ENCODE peak calls at places on chromosome 20, in four cellular contexts. One of them, this sample, is unnamed.

GRCh38 chr20:54323227-54323734 is 115.4 kb downstream of the PFDN4 start:
- DNase-seq in IMR-90: no peak
- DNase-seq in H9: no peak
- DNase-seq in H1: no peak
- DNase-seq in this sample: no peak

GRCh38 chr20:49573900-49574416 is 6.0 kb upstream of the PTGIS start:
- DNase-seq in IMR-90: peak; percentile 59
- DNase-seq in H9: peak; percentile 5
- DNase-seq in H1: no peak
- DNase-seq in this sample: no peak

GRCh38 chr20:60057123-60057865 is 99.1 kb downstream of the CDH26 start:
- DNase-seq in IMR-90: peak; percentile 65
- DNase-seq in H9: peak; percentile 83
- DNase-seq in H1: peak; percentile 80
- DNase-seq in this sample: peak; percentile 89

GRCh38 chr20:63349516-63349895 is 11.6 kb downstream of the CHRNA4 start:
- DNase-seq in IMR-90: no peak
- DNase-seq in H9: no peak
- DNase-seq in H1: no peak
- DNase-seq in this sample: no peak

GRCh38 chr20:58271596-58272460 is 37.7 kb upstream of the RAB22A start:
- DNase-seq in IMR-90: peak; percentile 71
- DNase-seq in H9: no peak
- DNase-seq in H1: no peak
- DNase-seq in this sample: no peak

GRCh38 chr20:52150440-52151258 is 40.9 kb downstream of the ZFP64 start:
- DNase-seq in IMR-90: peak; percentile 58
- DNase-seq in H9: no peak
- DNase-seq in H1: no peak
- DNase-seq in this sample: peak; percentile 40

GRCh38 chr20:63183422-63184146 is 32.3 kb downstream of the YTHDF1 start:
- DNase-seq in IMR-90: no peak
- DNase-seq in H9: peak; percentile 77
- DNase-seq in H1: peak; percentile 92
- DNase-seq in this sample: peak; percentile 55

GRCh38 chr20:58712116-58712822 is 19.7 kb downstream of the NPEPL1 start:
- DNase-seq in IMR-90: no peak
- DNase-seq in H9: peak; percentile 23
- DNase-seq in H1: peak; percentile 34
- DNase-seq in this sample: no peak

GRCh38 chr20:13202553-13202952 is 18.5 kb upstream of the ISM1 start:
- DNase-seq in IMR-90: no peak
- DNase-seq in H9: no peak
- DNase-seq in H1: no peak
- DNase-seq in this sample: no peak

GRCh38 chr20:1241456-1241855 is 15.6 kb downstream of the RAD21L1 start:
- DNase-seq in IMR-90: no peak
- DNase-seq in H9: no peak
- DNase-seq in H1: no peak
- DNase-seq in this sample: peak; percentile 49

GRCh38 chr20:51931321-51931720 is 129.0 kb upstream of the SALL4 start:
- DNase-seq in IMR-90: no peak
- DNase-seq in H9: no peak
- DNase-seq in H1: no peak
- DNase-seq in this sample: peak; percentile 71

GRCh38 chr20:45919536-45919933 is 7.6 kb upstream of the PLTP start:
- DNase-seq in IMR-90: peak; percentile 94
- DNase-seq in H9: no peak
- DNase-seq in H1: no peak
- DNase-seq in this sample: no peak

GRCh38 chr20:38534756-38535155 is 46.2 kb upstream of the ADIG start:
- DNase-seq in IMR-90: no peak
- DNase-seq in H9: no peak
- DNase-seq in H1: no peak
- DNase-seq in this sample: no peak

GRCh38 chr20:35015863-35016193 is 60.2 kb downstream of the MYH7B start:
- DNase-seq in IMR-90: no peak
- DNase-seq in H9: peak; percentile 7
- DNase-seq in H1: no peak
- DNase-seq in this sample: no peak

GRCh38 chr20:57600324-57601210 is 19.7 kb downstream of the ZBP1 start:
- DNase-seq in IMR-90: no peak
- DNase-seq in H9: no peak
- DNase-seq in H1: no peak
- DNase-seq in this sample: no peak

GRCh38 chr20:41300383-41300782 is 17.1 kb downstream of the ZHX3 start:
- DNase-seq in IMR-90: no peak
- DNase-seq in H9: no peak
- DNase-seq in H1: no peak
- DNase-seq in this sample: peak; percentile 5

GRCh38 chr20:25303292-25304024 is 55.6 kb downstream of the PYGB start:
- DNase-seq in IMR-90: no peak
- DNase-seq in H9: no peak
- DNase-seq in H1: no peak
- DNase-seq in this sample: no peak
- H4K8ac ChIP-seq in IMR-90: no peak overlapping the region
- H4K8ac ChIP-seq in H9: no peak overlapping the region
- H4K8ac ChIP-seq in H1: no peak overlapping the region
- H4K8ac ChIP-seq in this sample: no peak overlapping the region

DNA sequence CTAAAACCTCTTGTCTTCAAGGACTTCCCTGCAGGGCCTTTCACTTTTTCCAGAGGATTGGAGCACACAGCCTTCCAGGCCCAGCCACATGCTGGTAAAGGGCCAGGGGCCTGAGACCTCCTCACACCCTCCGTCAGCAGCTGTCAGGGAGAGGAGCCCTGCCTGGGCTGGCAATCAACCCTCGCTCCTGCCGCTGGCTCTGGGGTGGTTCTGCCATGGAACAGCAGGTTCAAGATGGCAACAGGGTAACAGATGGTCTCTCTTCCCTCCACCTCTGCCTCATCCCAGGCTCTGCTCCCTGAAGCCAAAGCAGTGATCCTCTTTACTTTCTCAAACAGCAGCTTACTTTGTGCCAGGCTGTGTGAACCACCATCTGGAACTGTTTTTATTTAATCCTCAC is 23.8 kb downstream of the PCNA start:
- DNase-seq in IMR-90: no peak
- DNase-seq in H9: no peak
- DNase-seq in H1: no peak
- DNase-seq in this sample: no peak
- H3K56ac ChIP-seq in IMR-90: no peak overlapping the region
- H3K56ac ChIP-seq in H9: no peak overlapping the region
- H3K56ac ChIP-seq in H1: no peak overlapping the region
- H3K56ac ChIP-seq in this sample: no peak overlapping the region

GRCh38 chr20:32206383-32207210 is 946 bp downstream of the PLAGL2 start:
- DNase-seq in IMR-90: no peak
- DNase-seq in H9: no peak
- DNase-seq in H1: no peak
- DNase-seq in this sample: no peak

GRCh38 chr20:32208499-32209154 is 947 bp downstream of the POFUT1 start:
- DNase-seq in IMR-90: no peak
- DNase-seq in H9: no peak
- DNase-seq in H1: no peak
- DNase-seq in this sample: no peak

GRCh38 chr20:32207211-32207625 is 325 bp downstream of the PLAGL2 start:
- DNase-seq in IMR-90: no peak
- DNase-seq in H9: no peak
- DNase-seq in H1: no peak
- DNase-seq in this sample: no peak

GRCh38 chr20:32205502-32206382 is 1.8 kb downstream of the PLAGL2 start:
- DNase-seq in IMR-90: peak; percentile 41
- DNase-seq in H9: no peak
- DNase-seq in H1: no peak
- DNase-seq in this sample: no peak

DNA sequence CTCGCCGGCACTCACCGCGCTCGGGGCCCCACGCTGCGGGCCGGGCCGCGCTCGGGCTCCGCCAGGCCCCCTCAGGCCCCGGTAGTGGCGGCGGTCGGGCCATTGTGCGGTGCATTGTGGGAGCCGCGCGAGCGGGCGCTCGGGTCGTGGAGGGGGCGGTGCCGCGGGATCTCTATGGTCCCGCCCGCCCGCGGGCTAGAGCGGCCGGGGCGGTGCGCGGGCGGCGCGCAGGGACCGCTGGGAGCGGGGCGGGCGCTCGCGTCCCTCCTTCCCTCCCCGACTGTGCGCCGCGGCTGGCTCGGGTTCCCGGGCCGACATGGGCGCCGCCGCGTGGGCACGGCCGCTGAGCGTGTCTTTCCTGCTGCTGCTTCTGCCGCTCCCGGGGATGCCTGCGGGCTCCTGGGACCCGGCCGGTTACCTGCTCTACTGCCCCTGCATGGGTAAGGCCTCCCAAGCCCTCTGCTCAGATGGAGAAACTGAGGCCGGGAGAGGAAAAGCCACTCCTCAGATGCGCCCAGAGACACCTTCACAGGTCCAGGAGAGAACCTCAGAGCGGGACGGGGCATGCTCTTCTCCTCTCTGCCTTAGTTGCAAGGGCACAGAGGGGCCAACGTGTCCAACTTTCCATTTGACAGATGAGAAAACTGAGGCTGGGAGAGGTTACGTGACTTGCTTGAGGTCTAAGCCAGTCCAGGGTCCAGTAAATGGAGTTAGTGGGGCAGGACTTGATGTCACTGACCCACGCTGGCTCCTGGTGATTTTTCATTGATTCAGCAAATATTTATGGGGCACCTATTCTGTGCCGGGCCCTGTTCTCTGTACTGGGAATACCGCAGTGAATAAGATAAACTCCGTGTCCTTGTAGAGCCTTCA is at the start of the genes PLAGL2 and POFUT1:
- DNase-seq in IMR-90: peak; percentile 82
- DNase-seq in H9: peak; percentile 80
- DNase-seq in H1: peak; percentile 89
- DNase-seq in this sample: peak; percentile 87
- H4K8ac ChIP-seq in IMR-90: peak within 1 kb of the TSS; percentile 91
- H4K8ac ChIP-seq in H9: no peak within 1 kb of the TSS
- H4K8ac ChIP-seq in H1: peak within 1 kb of the TSS; percentile 91
- H4K8ac ChIP-seq in this sample: peak within 1 kb of the TSS; percentile 7

DNA sequence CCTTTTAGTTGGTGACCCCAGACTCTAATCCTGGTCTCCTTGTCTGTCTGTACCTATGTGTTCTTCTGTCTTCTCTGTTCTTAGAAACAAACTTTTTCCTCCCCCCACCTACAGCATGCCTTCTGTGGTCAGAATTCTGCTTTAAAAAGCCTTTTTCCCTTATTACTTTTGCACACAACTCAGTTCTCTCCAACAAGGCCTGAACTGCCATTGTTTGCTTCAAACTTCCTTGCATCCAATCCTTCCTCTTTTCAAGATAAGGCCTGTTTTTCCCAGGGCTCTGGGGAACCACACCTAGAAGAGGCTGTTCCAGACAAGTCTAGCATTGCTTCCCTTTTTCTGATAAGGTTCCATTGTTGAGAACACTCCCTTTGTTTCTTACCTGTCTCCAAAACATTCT is 22.2 kb upstream of the NCOA3 start:
- DNase-seq in IMR-90: no peak
- DNase-seq in H9: no peak
- DNase-seq in H1: no peak
- DNase-seq in this sample: peak; percentile 34
- H3K56ac ChIP-seq in IMR-90: no peak overlapping the region
- H3K56ac ChIP-seq in H9: no peak overlapping the region
- H3K56ac ChIP-seq in H1: no peak overlapping the region
- H3K56ac ChIP-seq in this sample: no peak overlapping the region

DNA sequence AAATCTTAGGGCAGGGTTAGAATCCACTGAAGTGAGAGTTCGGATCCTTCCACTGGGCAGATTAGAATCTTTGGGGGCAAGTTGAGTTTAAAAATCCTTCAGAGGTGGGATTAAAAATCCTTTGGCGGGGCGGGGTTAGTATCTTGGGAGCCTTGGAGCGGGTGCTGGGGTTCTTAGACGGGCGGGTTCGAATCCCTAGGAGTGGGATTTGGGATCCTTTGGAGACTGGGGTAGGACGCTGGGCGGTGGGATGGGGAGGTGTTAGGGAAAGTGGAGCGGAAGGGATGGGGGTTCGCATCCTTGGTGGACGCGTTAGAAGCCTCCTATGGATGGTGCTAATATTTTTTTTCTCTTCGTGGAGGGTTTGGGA is 337 bp upstream of the HCK start:
- DNase-seq in IMR-90: no peak
- DNase-seq in H9: no peak
- DNase-seq in H1: no peak
- DNase-seq in this sample: no peak
- H4K8ac ChIP-seq in IMR-90: no peak overlapping the region
- H4K8ac ChIP-seq in H9: no peak overlapping the region
- H4K8ac ChIP-seq in H1: no peak overlapping the region
- H4K8ac ChIP-seq in this sample: no peak overlapping the region

GRCh38 chr20:15342987-15343639 is 1005.7 kb upstream of the FLRT3 start:
- DNase-seq in IMR-90: no peak
- DNase-seq in H9: no peak
- DNase-seq in H1: no peak
- DNase-seq in this sample: no peak

GRCh38 chr20:15346657-15347280 is 1009.4 kb upstream of the FLRT3 start:
- DNase-seq in IMR-90: no peak
- DNase-seq in H9: no peak
- DNase-seq in H1: no peak
- DNase-seq in this sample: no peak

DNA sequence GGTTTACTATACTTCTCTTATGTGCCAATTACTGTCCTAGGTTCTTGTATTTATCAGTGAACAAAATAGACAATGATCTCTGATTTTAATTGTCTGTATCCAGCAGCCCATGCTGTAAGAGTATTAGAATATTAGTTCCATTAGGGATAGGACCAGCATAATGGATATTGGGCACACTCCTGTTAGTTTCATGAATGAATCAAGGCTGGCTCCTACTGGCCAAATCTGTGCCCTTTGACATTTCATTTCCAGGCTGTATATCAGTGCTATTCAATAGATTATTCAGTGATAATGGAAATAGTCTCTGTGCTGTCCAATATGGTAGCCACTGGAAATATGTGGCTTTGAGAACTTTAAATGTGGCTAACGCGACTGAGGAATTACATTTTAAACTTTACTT is 1007.9 kb upstream of the FLRT3 start:
- DNase-seq in IMR-90: no peak
- DNase-seq in H9: no peak
- DNase-seq in H1: no peak
- DNase-seq in this sample: no peak
- H3K56ac ChIP-seq in IMR-90: no peak overlapping the region
- H3K56ac ChIP-seq in H9: no peak overlapping the region
- H3K56ac ChIP-seq in H1: no peak overlapping the region
- H3K56ac ChIP-seq in this sample: no peak overlapping the region

GRCh38 chr20:37419307-37419706 is 73.4 kb downstream of the SRC start:
- DNase-seq in IMR-90: no peak
- DNase-seq in H9: no peak
- DNase-seq in H1: no peak
- DNase-seq in this sample: no peak

GRCh38 chr20:37421060-37421639 is 75.2 kb downstream of the SRC start:
- DNase-seq in IMR-90: no peak
- DNase-seq in H9: no peak
- DNase-seq in H1: no peak
- DNase-seq in this sample: no peak

GRCh38 chr20:37419774-37420542 is 74.0 kb downstream of the SRC start:
- DNase-seq in IMR-90: no peak
- DNase-seq in H9: no peak
- DNase-seq in H1: no peak
- DNase-seq in this sample: no peak

GRCh38 chr20:37421988-37422387 is 76.0 kb downstream of the SRC start:
- DNase-seq in IMR-90: no peak
- DNase-seq in H9: no peak
- DNase-seq in H1: no peak
- DNase-seq in this sample: peak; percentile 64

GRCh38 chr20:37420610-37421009 is 74.7 kb downstream of the SRC start:
- DNase-seq in IMR-90: no peak
- DNase-seq in H9: no peak
- DNase-seq in H1: no peak
- DNase-seq in this sample: no peak
- H4K8ac ChIP-seq in IMR-90: no peak overlapping the region
- H4K8ac ChIP-seq in H9: no peak overlapping the region
- H4K8ac ChIP-seq in H1: no peak overlapping the region
- H4K8ac ChIP-seq in this sample: no peak overlapping the region